ENCODE peak calls at places on chromosome 3, in eight cellular contexts. A is islet precursor cell; H is iPS-NIHi11; B is activated naive CD4-positive, alpha-beta T cell treated with anti-CD3 and anti-CD28 coated beads, Interleukin-2, amount 10 ng/mL, durations not matched to agents 7 days and 5 days; L is NCI-H2081; R is stimulated activated CD8-positive, alpha-beta memory T cell treated with anti-CD3 and anti-CD28 coated beads, Interleukin-12 subunit alpha, Interleukin-12 subunit beta, amount 100 ng/mL, for 4 hours; E is effector memory CD4-positive, alpha-beta T cell; I is RWPE1. F is an unnamed sample.

GRCh38 chr3:149494759-149495580 is 20.5 kb downstream of the TM4SF4 start:
- DNase-seq in H (no peak), R (no peak), A (no peak), B (no peak), I (peak), E (no peak), L (no peak), F (no peak)

GRCh38 chr3:123141276-123141675 is 60.5 kb upstream of the SEC22A start:
- DNase-seq in H (no peak), I (no peak), A (no peak), L (no peak), E (no peak), B (no peak), R (no peak), F (no peak)

GRCh38 chr3:181872887-181873286 is 161.2 kb downstream of the SOX2 start:
- DNase-seq in L (no peak), R (no peak), A (no peak), B (no peak), H (no peak), E (no peak), I (no peak), F (no peak)

GRCh38 chr3:196969660-196970546 is 1.3 kb upstream of the PIGZ start:
- DNase-seq in R (peak), E (peak), H (peak), A (peak), B (peak), I (peak), L (peak), F (peak)

GRCh38 chr3:87148020-87148419 is 79.1 kb upstream of the CHMP2B start:
- DNase-seq in B (no peak), I (no peak), L (no peak), H (no peak), R (no peak), E (no peak), A (no peak), F (no peak)

GRCh38 chr3:178947738-178948137 is 123.9 kb downstream of the ZMAT3 start:
- DNase-seq in L (peak), H (no peak), E (no peak), A (no peak), R (no peak), I (no peak), B (no peak), F (no peak)

GRCh38 chr3:170524072-170524471 is 61.8 kb downstream of the SLC7A14 start:
- DNase-seq in B (no peak), E (no peak), I (no peak), L (peak), H (no peak), R (no peak), A (no peak), F (no peak)

GRCh38 chr3:124833710-124834332 is 53.3 kb downstream of the ITGB5 start:
- DNase-seq in I (no peak), H (no peak), B (no peak), R (no peak), E (no peak), A (peak), L (no peak), F (no peak)

GRCh38 chr3:58659051-58659675 is 7.4 kb downstream of the FAM3D start:
- DNase-seq in R (no peak), L (no peak), B (no peak), I (no peak), H (peak), A (peak), E (no peak), F (no peak)

GRCh38 chr3:149678365-149678948 is 20.6 kb upstream of the WWTR1 start:
- DNase-seq in L (peak), A (peak), R (no peak), E (no peak), H (no peak), B (no peak), I (no peak), F (no peak)

GRCh38 chr3:120659834-120660233 is 22.2 kb downstream of the HGD start:
- DNase-seq in E (no peak), I (no peak), A (no peak), B (no peak), R (no peak), L (no peak), H (no peak), F (no peak)

GRCh38 chr3:69699183-69699582 is 40.1 kb upstream of the MITF start:
- DNase-seq in I (no peak), E (no peak), H (no peak), B (no peak), A (no peak), R (no peak), L (no peak), F (no peak)

GRCh38 chr3:278300-279064 is 81.9 kb downstream of the CHL1 start:
- DNase-seq in H (no peak), E (no peak), A (no peak), I (no peak), L (no peak), B (no peak), R (no peak), F (no peak)

GRCh38 chr3:44883999-44884431 is 9.6 kb downstream of the TGM4 start:
- DNase-seq in H (peak), B (no peak), A (peak), L (no peak), I (peak), E (no peak), R (no peak), F (no peak)

GRCh38 chr3:170356596-170357175 is 829 bp upstream of the SKIL start:
- DNase-seq in R (no peak), I (peak), L (peak), H (peak), A (peak), B (no peak), E (no peak), F (no peak)

GRCh38 chr3:123328851-123329635 is 119.8 kb downstream of the ADCY5 start:
- DNase-seq in R (peak), B (peak), A (peak), I (peak), E (peak), H (peak), L (peak), F (peak)

GRCh38 chr3:152258448-152259302 is 10.1 kb upstream of the MBNL1 start:
- DNase-seq in I (peak), B (peak), A (no peak), H (no peak), R (peak), E (peak), L (no peak), F (no peak)

GRCh38 chr3:3110299-3110630 is at the start of gene IL5RA:
- DNase-seq in A (no peak), I (no peak), L (peak), R (no peak), E (no peak), H (no peak), B (no peak), F (no peak)